ENCODE peak calls at places on chromosomes 16 and 17, in four cellular contexts. L, V, F and Y are unnamed samples.

GRCh38 chr17:43378766-43379165 is 20.0 kb upstream of the ARL4D start:
- DNase-seq in L (no peak), F (no peak), V (no peak), Y (no peak)

GRCh38 chr17:30716461-30717289 is 107.8 kb downstream of the CRLF3 start:
- DNase-seq in L (no peak), F (no peak), V (no peak), Y (no peak)

GRCh38 chr16:813204-813915 is 12.8 kb upstream of the GNG13 start:
- DNase-seq in V (peak; percentile 61), F (no peak), L (peak; percentile 36), Y (peak; percentile 39)

GRCh38 chr16:67525176-67525860 is 3.3 kb upstream of the RIPOR1 start:
- DNase-seq in F (no peak), V (no peak), L (peak; percentile 22), Y (no peak)

GRCh38 chr17:21842332-21843317 is 150.3 kb downstream of the KCNJ18 start:
- DNase-seq in F (no peak), L (no peak), V (no peak), Y (no peak)

GRCh38 chr16:69563605-69564580 is 1.9 kb upstream of the NFAT5 start:
- DNase-seq in L (peak; percentile 16), V (peak; percentile 43), F (peak; percentile 49), Y (peak; percentile 11)

GRCh38 chr17:50264263-50265113 is 9.8 kb upstream of the TMEM92 start:
- DNase-seq in V (peak; percentile 51), L (no peak), F (no peak), Y (no peak)

GRCh38 chr17:68305132-68305531 is 13.8 kb downstream of the ARSG start:
- DNase-seq in V (no peak), L (no peak), F (no peak), Y (no peak)

GRCh38 chr17:37640016-37640415 is 3.2 kb downstream of the DDX52 start:
- DNase-seq in V (no peak), L (no peak), F (no peak), Y (no peak)

GRCh38 chr17:31096106-31096436 is 1.3 kb downstream of the NF1 start:
- DNase-seq in V (no peak), L (no peak), F (no peak), Y (no peak)

GRCh38 chr17:41717408-41718286 is 5.5 kb downstream of the GAST start:
- DNase-seq in L (peak; percentile 55), V (peak; percentile 35), F (no peak), Y (no peak)

GRCh38 chr16:25018972-25019617 is 3.9 kb upstream of the ARHGAP17 start:
- DNase-seq in F (no peak), L (no peak), V (no peak), Y (no peak)

GRCh38 chr16:15653227-15653626 is 3.2 kb downstream of the NDE1 start:
- DNase-seq in V (peak; percentile 41), L (peak; percentile 72), F (no peak), Y (no peak)

GRCh38 chr17:75208161-75208560 is 2.7 kb downstream of the NUP85 start:
- DNase-seq in V (no peak), L (no peak), F (no peak), Y (no peak)